ENCODE peak calls at places on chromosome 6, in nine cellular contexts. One of them, this sample, is unnamed.
A peak's percentile ranks its signal among the peaks of the same experiment; 100 is the strongest.

GRCh38 chr6:2221724-2222274 is 23.6 kb downstream of the GMDS start:
- DNase-seq in RWPE1: peak; percentile 21
- DNase-seq in erythroblast: peak; percentile 50
- DNase-seq in left lobe of liver: no peak
- DNase-seq in Kasumi-1: no peak
- DNase-seq in heart right ventricle: no peak
- DNase-seq in vagina: no peak
- DNase-seq in stimulated activated CD8-positive, alpha-beta memory T cell treated with anti-CD3 and anti-CD28 coated beads, Interleukin-15, amount 100 ng/mL, for 24 hours: no peak
- DNase-seq in suprapubic skin: no peak
- DNase-seq in this sample: peak; percentile 80

GRCh38 chr6:168129292-168130167 is 50.5 kb upstream of the FRMD1 start:
- DNase-seq in RWPE1: no peak
- DNase-seq in erythroblast: no peak
- DNase-seq in left lobe of liver: peak; percentile 42
- DNase-seq in Kasumi-1: no peak
- DNase-seq in heart right ventricle: no peak
- DNase-seq in vagina: peak; percentile 47
- DNase-seq in stimulated activated CD8-positive, alpha-beta memory T cell treated with anti-CD3 and anti-CD28 coated beads, Interleukin-15, amount 100 ng/mL, for 24 hours: no peak
- DNase-seq in suprapubic skin: no peak
- DNase-seq in this sample: no peak

GRCh38 chr6:158816329-158816728 is 2.8 kb downstream of the EZR start:
- DNase-seq in RWPE1: no peak
- DNase-seq in erythroblast: peak; percentile 17
- DNase-seq in left lobe of liver: no peak
- DNase-seq in Kasumi-1: no peak
- DNase-seq in heart right ventricle: no peak
- DNase-seq in vagina: no peak
- DNase-seq in stimulated activated CD8-positive, alpha-beta memory T cell treated with anti-CD3 and anti-CD28 coated beads, Interleukin-15, amount 100 ng/mL, for 24 hours: no peak
- DNase-seq in suprapubic skin: no peak
- DNase-seq in this sample: peak; percentile 59

GRCh38 chr6:51768087-51768486 is 319.3 kb downstream of the PKHD1 start:
- DNase-seq in RWPE1: no peak
- DNase-seq in erythroblast: no peak
- DNase-seq in left lobe of liver: no peak
- DNase-seq in Kasumi-1: no peak
- DNase-seq in heart right ventricle: no peak
- DNase-seq in vagina: no peak
- DNase-seq in stimulated activated CD8-positive, alpha-beta memory T cell treated with anti-CD3 and anti-CD28 coated beads, Interleukin-15, amount 100 ng/mL, for 24 hours: no peak
- DNase-seq in suprapubic skin: no peak
- DNase-seq in this sample: no peak

GRCh38 chr6:157080986-157081391 is 242.3 kb downstream of the TMEM242 start:
- DNase-seq in RWPE1: no peak
- DNase-seq in erythroblast: no peak
- DNase-seq in left lobe of liver: no peak
- DNase-seq in Kasumi-1: no peak
- DNase-seq in heart right ventricle: no peak
- DNase-seq in vagina: no peak
- DNase-seq in stimulated activated CD8-positive, alpha-beta memory T cell treated with anti-CD3 and anti-CD28 coated beads, Interleukin-15, amount 100 ng/mL, for 24 hours: no peak
- DNase-seq in suprapubic skin: no peak
- DNase-seq in this sample: no peak

GRCh38 chr6:24494726-24495515 is at the start of gene ALDH5A1:
- DNase-seq in RWPE1: peak; percentile 40
- DNase-seq in erythroblast: peak; percentile 88
- DNase-seq in left lobe of liver: peak; percentile 86
- DNase-seq in Kasumi-1: peak; percentile 83
- DNase-seq in heart right ventricle: peak; percentile 81
- DNase-seq in vagina: no peak
- DNase-seq in stimulated activated CD8-positive, alpha-beta memory T cell treated with anti-CD3 and anti-CD28 coated beads, Interleukin-15, amount 100 ng/mL, for 24 hours: peak; percentile 61
- DNase-seq in suprapubic skin: peak; percentile 85
- DNase-seq in this sample: peak; percentile 87

GRCh38 chr6:39733704-39734103 is 8.5 kb upstream of the KIF6 start:
- DNase-seq in RWPE1: no peak
- DNase-seq in erythroblast: no peak
- DNase-seq in left lobe of liver: no peak
- DNase-seq in Kasumi-1: no peak
- DNase-seq in heart right ventricle: no peak
- DNase-seq in vagina: no peak
- DNase-seq in stimulated activated CD8-positive, alpha-beta memory T cell treated with anti-CD3 and anti-CD28 coated beads, Interleukin-15, amount 100 ng/mL, for 24 hours: no peak
- DNase-seq in suprapubic skin: no peak
- DNase-seq in this sample: no peak

GRCh38 chr6:1643830-1644445 is 34.2 kb downstream of the FOXC1 start:
- DNase-seq in RWPE1: no peak
- DNase-seq in erythroblast: no peak
- DNase-seq in left lobe of liver: no peak
- DNase-seq in Kasumi-1: no peak
- DNase-seq in heart right ventricle: no peak
- DNase-seq in vagina: no peak
- DNase-seq in stimulated activated CD8-positive, alpha-beta memory T cell treated with anti-CD3 and anti-CD28 coated beads, Interleukin-15, amount 100 ng/mL, for 24 hours: no peak
- DNase-seq in suprapubic skin: no peak
- DNase-seq in this sample: no peak

GRCh38 chr6:144582939-144583613 is 297.9 kb downstream of the UTRN start:
- DNase-seq in RWPE1: no peak
- DNase-seq in erythroblast: no peak
- DNase-seq in left lobe of liver: no peak
- DNase-seq in Kasumi-1: peak; percentile 57
- DNase-seq in heart right ventricle: peak; percentile 32
- DNase-seq in vagina: no peak
- DNase-seq in stimulated activated CD8-positive, alpha-beta memory T cell treated with anti-CD3 and anti-CD28 coated beads, Interleukin-15, amount 100 ng/mL, for 24 hours: peak; percentile 22
- DNase-seq in suprapubic skin: no peak
- DNase-seq in this sample: peak; percentile 94

GRCh38 chr6:47669684-47670515 is 28.5 kb upstream of the ADGRF4 start:
- DNase-seq in RWPE1: peak; percentile 65
- DNase-seq in erythroblast: no peak
- DNase-seq in left lobe of liver: no peak
- DNase-seq in Kasumi-1: no peak
- DNase-seq in heart right ventricle: no peak
- DNase-seq in vagina: no peak
- DNase-seq in stimulated activated CD8-positive, alpha-beta memory T cell treated with anti-CD3 and anti-CD28 coated beads, Interleukin-15, amount 100 ng/mL, for 24 hours: no peak
- DNase-seq in suprapubic skin: no peak
- DNase-seq in this sample: peak; percentile 42

GRCh38 chr6:30769853-30770160 is 25.5 kb upstream of the IER3 start:
- DNase-seq in RWPE1: no peak
- DNase-seq in erythroblast: no peak
- DNase-seq in left lobe of liver: no peak
- DNase-seq in Kasumi-1: no peak
- DNase-seq in heart right ventricle: no peak
- DNase-seq in vagina: no peak
- DNase-seq in stimulated activated CD8-positive, alpha-beta memory T cell treated with anti-CD3 and anti-CD28 coated beads, Interleukin-15, amount 100 ng/mL, for 24 hours: no peak
- DNase-seq in suprapubic skin: no peak
- DNase-seq in this sample: no peak

GRCh38 chr6:150998992-150999975 is 133.8 kb downstream of the MTHFD1L start:
- DNase-seq in RWPE1: no peak
- DNase-seq in erythroblast: no peak
- DNase-seq in left lobe of liver: no peak
- DNase-seq in Kasumi-1: no peak
- DNase-seq in heart right ventricle: no peak
- DNase-seq in vagina: no peak
- DNase-seq in stimulated activated CD8-positive, alpha-beta memory T cell treated with anti-CD3 and anti-CD28 coated beads, Interleukin-15, amount 100 ng/mL, for 24 hours: no peak
- DNase-seq in suprapubic skin: no peak
- DNase-seq in this sample: no peak

GRCh38 chr6:138428943-138429616 is 25.1 kb downstream of the HEBP2 start:
- DNase-seq in RWPE1: peak; percentile 38
- DNase-seq in erythroblast: peak; percentile 39
- DNase-seq in left lobe of liver: no peak
- DNase-seq in Kasumi-1: peak; percentile 74
- DNase-seq in heart right ventricle: no peak
- DNase-seq in vagina: no peak
- DNase-seq in stimulated activated CD8-positive, alpha-beta memory T cell treated with anti-CD3 and anti-CD28 coated beads, Interleukin-15, amount 100 ng/mL, for 24 hours: no peak
- DNase-seq in suprapubic skin: no peak
- DNase-seq in this sample: peak; percentile 77

GRCh38 chr6:128713461-128713860 is 169.5 kb upstream of the LAMA2 start:
- DNase-seq in RWPE1: no peak
- DNase-seq in erythroblast: no peak
- DNase-seq in left lobe of liver: no peak
- DNase-seq in Kasumi-1: no peak
- DNase-seq in heart right ventricle: no peak
- DNase-seq in vagina: no peak
- DNase-seq in stimulated activated CD8-positive, alpha-beta memory T cell treated with anti-CD3 and anti-CD28 coated beads, Interleukin-15, amount 100 ng/mL, for 24 hours: no peak
- DNase-seq in suprapubic skin: no peak
- DNase-seq in this sample: no peak

GRCh38 chr6:63635563-63636515 is at the start of gene PHF3:
- DNase-seq in RWPE1: peak; percentile 89
- DNase-seq in erythroblast: peak; percentile 96
- DNase-seq in left lobe of liver: peak; percentile 93
- DNase-seq in Kasumi-1: peak; percentile 84
- DNase-seq in heart right ventricle: peak; percentile 88
- DNase-seq in vagina: peak; percentile 89
- DNase-seq in stimulated activated CD8-positive, alpha-beta memory T cell treated with anti-CD3 and anti-CD28 coated beads, Interleukin-15, amount 100 ng/mL, for 24 hours: peak; percentile 87
- DNase-seq in suprapubic skin: peak; percentile 91
- DNase-seq in this sample: peak; percentile 96

GRCh38 chr6:87722831-87723726 is 21.0 kb upstream of the AKIRIN2 start:
- DNase-seq in RWPE1: peak; percentile 87
- DNase-seq in erythroblast: peak; percentile 88
- DNase-seq in left lobe of liver: peak; percentile 89
- DNase-seq in Kasumi-1: peak; percentile 22
- DNase-seq in heart right ventricle: peak; percentile 71
- DNase-seq in vagina: no peak
- DNase-seq in stimulated activated CD8-positive, alpha-beta memory T cell treated with anti-CD3 and anti-CD28 coated beads, Interleukin-15, amount 100 ng/mL, for 24 hours: no peak
- DNase-seq in suprapubic skin: no peak
- DNase-seq in this sample: peak; percentile 96

GRCh38 chr6:73234732-73235131 is 9.4 kb upstream of the KHDC1L start:
- DNase-seq in RWPE1: peak; percentile 65
- DNase-seq in erythroblast: no peak
- DNase-seq in left lobe of liver: no peak
- DNase-seq in Kasumi-1: no peak
- DNase-seq in heart right ventricle: no peak
- DNase-seq in vagina: no peak
- DNase-seq in stimulated activated CD8-positive, alpha-beta memory T cell treated with anti-CD3 and anti-CD28 coated beads, Interleukin-15, amount 100 ng/mL, for 24 hours: no peak
- DNase-seq in suprapubic skin: no peak
- DNase-seq in this sample: no peak

GRCh38 chr6:165448210-165448609 is 138.8 kb upstream of the C6orf118 start:
- DNase-seq in RWPE1: no peak
- DNase-seq in erythroblast: no peak
- DNase-seq in left lobe of liver: no peak
- DNase-seq in Kasumi-1: no peak
- DNase-seq in heart right ventricle: no peak
- DNase-seq in vagina: no peak
- DNase-seq in stimulated activated CD8-positive, alpha-beta memory T cell treated with anti-CD3 and anti-CD28 coated beads, Interleukin-15, amount 100 ng/mL, for 24 hours: no peak
- DNase-seq in suprapubic skin: no peak
- DNase-seq in this sample: no peak

GRCh38 chr6:68575765-68576439 is 59.2 kb upstream of the ADGRB3 start:
- DNase-seq in RWPE1: no peak
- DNase-seq in erythroblast: no peak
- DNase-seq in left lobe of liver: no peak
- DNase-seq in Kasumi-1: no peak
- DNase-seq in heart right ventricle: no peak
- DNase-seq in vagina: no peak
- DNase-seq in stimulated activated CD8-positive, alpha-beta memory T cell treated with anti-CD3 and anti-CD28 coated beads, Interleukin-15, amount 100 ng/mL, for 24 hours: no peak
- DNase-seq in suprapubic skin: no peak
- DNase-seq in this sample: peak; percentile 60

GRCh38 chr6:169074551-169074950 is 179.1 kb downstream of the THBS2 start:
- DNase-seq in RWPE1: no peak
- DNase-seq in erythroblast: no peak
- DNase-seq in left lobe of liver: no peak
- DNase-seq in Kasumi-1: no peak
- DNase-seq in heart right ventricle: no peak
- DNase-seq in vagina: no peak
- DNase-seq in stimulated activated CD8-positive, alpha-beta memory T cell treated with anti-CD3 and anti-CD28 coated beads, Interleukin-15, amount 100 ng/mL, for 24 hours: no peak
- DNase-seq in suprapubic skin: no peak
- DNase-seq in this sample: no peak

GRCh38 chr6:138601128-138601527 is 101.8 kb upstream of the NHSL1 start:
- DNase-seq in RWPE1: no peak
- DNase-seq in erythroblast: no peak
- DNase-seq in left lobe of liver: no peak
- DNase-seq in Kasumi-1: no peak
- DNase-seq in heart right ventricle: no peak
- DNase-seq in vagina: no peak
- DNase-seq in stimulated activated CD8-positive, alpha-beta memory T cell treated with anti-CD3 and anti-CD28 coated beads, Interleukin-15, amount 100 ng/mL, for 24 hours: no peak
- DNase-seq in suprapubic skin: no peak
- DNase-seq in this sample: no peak

This sample was measured in OCI-M1.